ENCODE peak calls at places on chromosome 12, in four cellular contexts. One of them, this sample, is unnamed.

GRCh38 chr12:3304436-3305135 is 186.4 kb upstream of the PRMT8 start:
- DNase-seq in naive thymus-derived CD4-positive, alpha-beta T cell: no peak
- DNase-seq in smooth muscle cell of the brain vasculature: no peak
- DNase-seq in GM19239: no peak
- DNase-seq in this sample: no peak

GRCh38 chr12:31967569-31967968 is 8.4 kb downstream of the RESF1 start:
- DNase-seq in naive thymus-derived CD4-positive, alpha-beta T cell: no peak
- DNase-seq in smooth muscle cell of the brain vasculature: no peak
- DNase-seq in GM19239: no peak
- DNase-seq in this sample: no peak

GRCh38 chr12:123119808-123120207 is 31.1 kb downstream of the PITPNM2 start:
- DNase-seq in naive thymus-derived CD4-positive, alpha-beta T cell: no peak
- DNase-seq in smooth muscle cell of the brain vasculature: no peak
- DNase-seq in GM19239: peak; percentile 67
- DNase-seq in this sample: peak; percentile 75

GRCh38 chr12:70484464-70484863 is 118.4 kb downstream of the KCNMB4 start:
- DNase-seq in naive thymus-derived CD4-positive, alpha-beta T cell: no peak
- DNase-seq in smooth muscle cell of the brain vasculature: no peak
- DNase-seq in GM19239: no peak
- DNase-seq in this sample: no peak

GRCh38 chr12:110619534-110619953 is 5.6 kb downstream of the TCTN1 start:
- DNase-seq in naive thymus-derived CD4-positive, alpha-beta T cell: no peak
- DNase-seq in smooth muscle cell of the brain vasculature: no peak
- DNase-seq in GM19239: no peak
- DNase-seq in this sample: peak; percentile 65

GRCh38 chr12:105706321-105706972 is 376.0 kb downstream of the C12orf75 start:
- DNase-seq in naive thymus-derived CD4-positive, alpha-beta T cell: no peak
- DNase-seq in smooth muscle cell of the brain vasculature: peak; percentile 43
- DNase-seq in GM19239: no peak
- DNase-seq in this sample: no peak

GRCh38 chr12:65605019-65605418 is 219.3 kb upstream of the HMGA2 start:
- DNase-seq in naive thymus-derived CD4-positive, alpha-beta T cell: no peak
- DNase-seq in smooth muscle cell of the brain vasculature: no peak
- DNase-seq in GM19239: no peak
- DNase-seq in this sample: no peak

GRCh38 chr12:62995097-62995496 is 60.1 kb upstream of the PPM1H start:
- DNase-seq in naive thymus-derived CD4-positive, alpha-beta T cell: no peak
- DNase-seq in smooth muscle cell of the brain vasculature: no peak
- DNase-seq in GM19239: no peak
- DNase-seq in this sample: no peak

GRCh38 chr12:84974177-84974815 is 61.7 kb upstream of the SLC6A15 start:
- DNase-seq in naive thymus-derived CD4-positive, alpha-beta T cell: no peak
- DNase-seq in smooth muscle cell of the brain vasculature: no peak
- DNase-seq in GM19239: no peak
- DNase-seq in this sample: no peak

GRCh38 chr12:123076604-123077297 is 74.1 kb downstream of the PITPNM2 start:
- DNase-seq in naive thymus-derived CD4-positive, alpha-beta T cell: no peak
- DNase-seq in smooth muscle cell of the brain vasculature: no peak
- DNase-seq in GM19239: peak; percentile 35
- DNase-seq in this sample: peak; percentile 40

GRCh38 chr12:94874986-94875312 is 128.5 kb downstream of the NDUFA12 start:
- DNase-seq in naive thymus-derived CD4-positive, alpha-beta T cell: no peak
- DNase-seq in smooth muscle cell of the brain vasculature: no peak
- DNase-seq in GM19239: no peak
- DNase-seq in this sample: no peak

GRCh38 chr12:10717410-10717809 is 5.7 kb downstream of the YBX3 start:
- DNase-seq in naive thymus-derived CD4-positive, alpha-beta T cell: no peak
- DNase-seq in smooth muscle cell of the brain vasculature: no peak
- DNase-seq in GM19239: no peak
- DNase-seq in this sample: no peak